ENCODE peak calls at places on chromosomes 6 and 20, in four cellular contexts. I, R, H and G are unnamed samples. For H3K4me1, the result is how much of the 10 kb centered on the place peaks cover.

GRCh38 chr6:44264154-44265002 is 973 bp downstream of the NFKBIE start:
- DNase-seq in H (no peak), R (peak), I (peak), G (no peak)

GRCh38 chr6:5744497-5744896 is 262.2 kb downstream of the NRN1 start:
- DNase-seq in I (peak), H (no peak), R (peak), G (no peak)

GRCh38 chr6:80182291-80182690 is 75.8 kb downstream of the BCKDHB start:
- DNase-seq in R (no peak), I (no peak), H (no peak), G (no peak)

GRCh38 chr6:131213501-131213990 is 78.3 kb downstream of the AKAP7 start:
- DNase-seq in I (no peak), H (no peak), R (no peak), G (no peak)

GRCh38 chr6:131065824-131066171 is 2.8 kb upstream of the EPB41L2 start:
- DNase-seq in R (no peak), H (no peak), I (no peak), G (no peak)

GRCh38 chr6:146785001-146785585 is 186.3 kb downstream of the ADGB start:
- DNase-seq in I (no peak), R (peak), H (no peak), G (no peak)

GRCh38 chr6:16635291-16635809 is 125.9 kb downstream of the ATXN1 start:
- DNase-seq in R (no peak), H (no peak), I (no peak), G (no peak)

GRCh38 chr6:41895300-41896233 is at the start of gene USP49:
- DNase-seq in R (peak), H (peak), I (peak), G (peak)

GRCh38 chr20:17936306-17936790 is 32.2 kb downstream of the SNX5 start:
- DNase-seq in R (no peak), I (no peak), H (no peak), G (no peak)

GRCh38 chr20:45368221-45368980 is 5.4 kb downstream of the SYS1 start:
- DNase-seq in R (no peak), H (no peak), I (no peak), G (no peak)

GRCh38 chr6:39044181-39044580 is 4.4 kb upstream of the GLP1R start:
- DNase-seq in H (no peak), R (no peak), I (no peak), G (no peak)

GRCh38 chr20:64219202-64219601 is 36.3 kb upstream of the PCMTD2 start:
- DNase-seq in H (no peak), I (no peak), R (no peak), G (no peak)

GRCh38 chr6:53244958-53245357 is 96.3 kb upstream of the GCM1 start:
- DNase-seq in I (no peak), R (no peak), H (no peak), G (no peak)

GRCh38 chr6:18119236-18119635 is 3.2 kb downstream of the NHLRC1 start:
- DNase-seq in R (no peak), H (no peak), I (no peak), G (no peak)

GRCh38 chr6:125197795-125198269 is 44.3 kb downstream of the TPD52L1 start:
- DNase-seq in R (no peak), H (no peak), I (peak), G (peak)

GRCh38 chr6:359261-360035 is 32.1 kb upstream of the IRF4 start:
- DNase-seq in R (no peak), H (no peak), I (no peak), G (no peak)

GRCh38 chr20:36311854-36312723 is 6.0 kb downstream of the DLGAP4 start:
- DNase-seq in R (no peak), I (no peak), H (no peak), G (no peak)

GRCh38 chr20:62553838-62554161 is 78.0 kb upstream of the GATA5 start:
- DNase-seq in I (no peak), H (no peak), R (no peak), G (no peak)
- H3K4me3 ChIP-seq in I (peak), H (no peak), R (no peak), G (peak)

DNA sequence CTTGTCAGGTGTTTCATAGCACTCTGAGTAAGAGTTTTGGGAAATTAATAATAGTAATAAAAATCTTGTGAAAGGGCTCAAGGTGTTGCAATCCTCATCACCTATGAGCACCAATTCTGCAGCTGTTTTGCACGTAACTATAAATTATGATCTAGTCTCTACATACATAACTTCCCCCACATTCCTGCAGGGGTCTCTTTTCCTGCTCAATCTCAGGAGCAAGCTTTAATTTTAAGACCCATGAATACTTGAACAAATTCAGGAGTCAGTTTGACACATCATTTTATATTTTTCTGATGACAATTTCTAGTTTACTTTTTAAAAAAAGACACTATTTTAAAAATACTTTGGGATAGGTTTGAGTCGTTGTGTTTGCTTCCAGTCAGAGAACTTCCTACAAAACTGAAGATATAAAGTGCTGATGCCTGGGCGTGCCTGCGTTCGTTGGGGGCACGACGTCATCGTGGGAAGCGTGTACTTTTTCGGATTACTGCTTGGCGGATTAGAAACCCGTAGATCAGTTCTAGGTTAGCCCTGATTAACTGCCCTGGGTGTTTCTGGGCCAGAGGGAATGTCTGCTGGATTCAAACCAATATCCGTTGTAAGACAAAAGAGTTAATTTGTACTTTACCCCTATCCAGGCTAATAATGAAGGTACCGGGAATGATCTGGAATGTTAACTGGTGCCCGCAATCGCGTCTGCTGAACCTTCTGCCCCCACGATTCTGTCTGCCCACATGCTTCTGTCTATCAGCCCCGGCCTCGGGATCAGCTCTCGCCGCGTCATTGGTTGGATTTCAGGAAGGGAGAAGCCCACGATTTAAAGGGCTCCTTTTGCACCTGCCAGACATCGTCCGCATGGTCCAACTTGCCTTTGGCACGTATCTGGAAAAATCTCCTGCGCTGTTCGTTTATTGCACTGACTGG is 940 bp upstream of the E2F3 start:
- DNase-seq in R (peak), I (peak), H (no peak), G (peak)
- TF ChIP-seq CTCF in R (peak), I (peak), H (peak), G (peak)

GRCh38 chr20:35007413-35007812 is 51.7 kb downstream of the MYH7B start:
- DNase-seq in I (peak), H (no peak), R (no peak), G (peak)
- H3K4me1 ChIP-seq in I (under half), H (under half), R (under half), G (under half)

DNA sequence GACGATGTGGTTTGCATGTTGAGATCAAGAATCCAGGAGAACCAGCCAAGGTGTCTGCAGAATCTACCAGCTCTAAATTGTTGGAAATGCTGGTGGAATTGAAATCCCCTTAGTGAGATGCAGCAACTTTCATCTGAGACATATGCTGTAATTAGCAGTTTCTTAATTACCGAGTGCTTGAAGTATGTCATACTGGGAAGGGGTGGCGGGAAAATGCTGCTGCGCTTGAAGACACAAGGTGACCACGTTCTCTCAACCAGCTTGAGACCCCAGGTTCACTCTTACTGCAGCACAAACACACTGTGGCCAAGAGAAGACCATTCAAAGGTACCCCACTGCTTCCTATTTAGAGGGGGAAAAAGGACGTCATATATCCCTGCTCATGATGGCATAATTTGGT is 59.0 kb downstream of the PFDN4 start:
- DNase-seq in I (no peak), R (no peak), H (no peak), G (no peak)
- H3K4me3 ChIP-seq in I (no peak), R (no peak), H (no peak), G (no peak)

GRCh38 chr6:15247750-15248450 is 2.0 kb downstream of the JARID2 start:
- DNase-seq in I (peak), H (peak), R (peak), G (peak)
- TF ChIP-seq CTCF in I (peak), H (peak), R (peak), G (peak)

GRCh38 chr6:32979720-32980487 is 11.5 kb downstream of the BRD2 start:
- DNase-seq in H (no peak), R (no peak), I (no peak), G (no peak)

GRCh38 chr6:32977953-32978324 is 9.5 kb downstream of the BRD2 start:
- DNase-seq in R (no peak), I (no peak), H (no peak), G (no peak)

GRCh38 chr6:32975886-32976285 is 7.5 kb downstream of the BRD2 start:
- DNase-seq in I (no peak), H (no peak), R (no peak), G (no peak)

GRCh38 chr6:32976334-32977069 is 8.1 kb downstream of the BRD2 start:
- DNase-seq in I (no peak), R (no peak), H (no peak), G (no peak)

GRCh38 chr6:32977272-32977952 is 9.0 kb downstream of the BRD2 start:
- DNase-seq in H (no peak), I (no peak), R (no peak), G (no peak)
- H3K4me1 ChIP-seq in H (under half), I (under half), R (under half), G (under half)

GRCh38 chr20:16806061-16806460 is 57.9 kb downstream of the OTOR start:
- DNase-seq in I (no peak), H (no peak), R (no peak), G (no peak)
- H3K4me3 ChIP-seq in I (no peak), H (no peak), R (no peak), G (no peak)

DNA sequence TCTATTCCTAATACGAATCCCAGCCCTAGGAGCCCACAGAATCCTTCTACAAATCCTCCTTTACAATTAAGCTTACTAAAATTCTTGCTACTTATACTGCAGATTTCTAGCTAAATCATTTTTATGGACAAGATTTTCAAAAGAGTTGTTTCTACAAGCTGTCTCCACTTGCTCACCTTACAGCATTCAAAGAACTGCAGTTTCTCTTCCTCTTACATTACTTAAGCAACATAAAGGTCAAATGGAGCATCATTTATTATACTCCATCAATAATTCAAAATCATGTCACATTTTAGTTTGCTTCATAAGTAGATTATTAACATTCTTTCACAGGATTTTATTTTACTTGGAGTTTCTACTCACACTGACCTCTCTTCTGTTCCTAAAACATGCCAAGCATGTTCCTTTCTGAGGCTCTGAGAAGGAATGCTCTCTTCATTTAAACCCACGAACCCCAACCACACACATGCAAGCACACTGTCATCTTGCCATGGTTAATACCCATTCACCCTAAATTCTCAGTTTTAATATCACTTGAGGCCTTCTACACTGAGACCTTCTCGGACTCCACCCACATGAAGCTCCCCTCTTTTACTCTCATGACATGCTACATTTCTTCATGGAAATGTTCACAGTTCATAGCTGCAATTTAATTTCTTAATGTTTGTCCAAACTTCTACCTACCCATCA is 388.2 kb downstream of the TBC1D32 start:
- DNase-seq in I (no peak), R (no peak), H (no peak), G (no peak)
- TF ChIP-seq CTCF in I (no peak), R (no peak), H (no peak), G (no peak)